ENCODE peak calls at places on chromosomes 1 and 21, in five cellular contexts. T, J, Y, M and S are unnamed samples.

GRCh38 chr1:44701141-44701573 is 26.6 kb downstream of the ARMH1 start:
- DNase-seq in T (no peak), J (no peak), Y (no peak), M (no peak), S (no peak)

GRCh38 chr21:45420623-45421041 is 15.7 kb downstream of the COL18A1 start:
- DNase-seq in T (no peak), J (no peak), Y (peak), M (no peak), S (no peak)

GRCh38 chr1:115193429-115193828 is 104.1 kb upstream of the TSPAN2 start:
- DNase-seq in T (no peak), J (no peak), Y (no peak), M (no peak), S (no peak)

GRCh38 chr21:29080454-29080930 is 7.0 kb upstream of the CCT8 start:
- DNase-seq in T (no peak), J (no peak), Y (no peak), M (no peak), S (no peak)

GRCh38 chr1:154499446-154499845 is 2.6 kb upstream of the TDRD10 start:
- DNase-seq in T (no peak), J (no peak), Y (no peak), M (no peak), S (no peak)

GRCh38 chr1:77322061-77322900 is 40.5 kb downstream of the AK5 start:
- DNase-seq in T (no peak), J (peak), Y (no peak), M (no peak), S (peak)

GRCh38 chr1:181135815-181136737 is 47.6 kb downstream of the IER5 start:
- DNase-seq in T (no peak), J (peak), Y (peak), M (no peak), S (no peak)

GRCh38 chr1:29379438-29380073 is 143.2 kb downstream of the PTPRU start:
- DNase-seq in T (no peak), J (no peak), Y (peak), M (peak), S (peak)

GRCh38 chr1:239899747-239900146 is 191.9 kb upstream of the FMN2 start:
- DNase-seq in T (no peak), J (no peak), Y (no peak), M (no peak), S (no peak)

GRCh38 chr1:93784538-93784937 is 94.5 kb downstream of the DNTTIP2 start:
- DNase-seq in T (no peak), J (no peak), Y (no peak), M (peak), S (no peak)

GRCh38 chr1:242523968-242524570 is 428 bp downstream of the PLD5 start:
- DNase-seq in T (no peak), J (no peak), Y (peak), M (peak), S (no peak)

GRCh38 chr1:215076312-215076711 is 6.2 kb upstream of the KCNK2 start:
- DNase-seq in T (no peak), J (no peak), Y (peak), M (peak), S (peak)

GRCh38 chr1:164576311-164577271 is 17.6 kb downstream of the PBX1 start:
- DNase-seq in T (no peak), J (peak), Y (no peak), M (no peak), S (no peak)

GRCh38 chr1:6365047-6365446 is 28.5 kb downstream of the ACOT7 start:
- DNase-seq in T (peak), J (no peak), Y (no peak), M (peak), S (no peak)

GRCh38 chr1:109783436-109783835 is 19.7 kb upstream of the EPS8L3 start:
- DNase-seq in T (no peak), J (no peak), Y (no peak), M (no peak), S (no peak)

GRCh38 chr1:182802006-182802798 is 12.6 kb downstream of the NPL start:
- DNase-seq in T (no peak), J (no peak), Y (no peak), M (no peak), S (no peak)

GRCh38 chr1:164701221-164701761 is 142.3 kb downstream of the PBX1 start:
- DNase-seq in T (no peak), J (no peak), Y (no peak), M (no peak), S (no peak)

GRCh38 chr1:47191940-47192457 is 2.2 kb upstream of the PDZK1IP1 start:
- DNase-seq in T (no peak), J (no peak), Y (no peak), M (no peak), S (no peak)

GRCh38 chr1:161792740-161793139 is 26.6 kb downstream of the ATF6 start:
- DNase-seq in T (no peak), J (peak), Y (peak), M (peak), S (peak)

GRCh38 chr1:173717238-173717637 is 2.5 kb downstream of the KLHL20 start:
- DNase-seq in T (no peak), J (no peak), Y (no peak), M (no peak), S (no peak)

GRCh38 chr1:147720557-147720956 is 39.8 kb downstream of the GJA5 start:
- DNase-seq in T (no peak), J (no peak), Y (no peak), M (no peak), S (peak)

GRCh38 chr1:109611308-109611950 is 8.0 kb downstream of the GNAT2 start:
- DNase-seq in T (no peak), J (no peak), Y (no peak), M (no peak), S (no peak)

GRCh38 chr1:200302893-200303250 is 107.0 kb downstream of the ZNF281 start:
- DNase-seq in T (no peak), J (no peak), Y (peak), M (peak), S (no peak)